ENCODE peak calls at places on chromosomes 6 and 20, in four cellular contexts. G, R, W and M are unnamed samples.

GRCh38 chr20:15446373-15446772 is 1109.0 kb upstream of the FLRT3 start:
- DNase-seq in G (peak; percentile 66), R (peak; percentile 29), W (peak; percentile 46), M (no peak)

GRCh38 chr20:11315506-11315905 is 602.2 kb upstream of the BTBD3 start:
- DNase-seq in G (no peak), R (no peak), W (no peak), M (no peak)

GRCh38 chr6:94651239-94651638 is 926.1 kb upstream of the MANEA start:
- DNase-seq in G (no peak), R (no peak), W (no peak), M (no peak)

GRCh38 chr6:31659649-31660223 is 842 bp downstream of the C6orf47 start:
- DNase-seq in G (no peak), R (no peak), W (no peak), M (no peak)

GRCh38 chr6:137492771-137493217 is 1.4 kb downstream of the OLIG3 start:
- DNase-seq in G (no peak), R (no peak), W (no peak), M (no peak)

GRCh38 chr6:80508885-80509630 is 402.6 kb downstream of the BCKDHB start:
- DNase-seq in G (no peak), R (no peak), W (no peak), M (no peak)

GRCh38 chr6:149334201-149334600 is 16.7 kb downstream of the TAB2 start:
- DNase-seq in G (no peak), R (no peak), W (no peak), M (no peak)

GRCh38 chr20:40251284-40251932 is 437.6 kb downstream of the MAFB start:
- DNase-seq in G (no peak), R (no peak), W (peak; percentile 16), M (peak; percentile 50)

GRCh38 chr20:37336369-37337207 is 9.4 kb upstream of the SRC start:
- DNase-seq in G (no peak), R (peak; percentile 79), W (peak; percentile 75), M (no peak)

GRCh38 chr20:45828589-45828988 is 1.5 kb upstream of the TNNC2 start:
- DNase-seq in G (no peak), R (no peak), W (no peak), M (no peak)

GRCh38 chr20:36886859-36887778 is 11.2 kb downstream of the TLDC2 start:
- DNase-seq in G (peak; percentile 93), R (peak; percentile 89), W (peak; percentile 93), M (peak; percentile 92)

GRCh38 chr6:73364549-73364948 is 2.1 kb downstream of the KHDC3L start:
- DNase-seq in G (no peak), R (no peak), W (no peak), M (no peak)

GRCh38 chr20:8212286-8212685 is 80.2 kb downstream of the PLCB1 start:
- DNase-seq in G (no peak), R (no peak), W (no peak), M (no peak)

GRCh38 chr6:94894300-94894699 is 683.0 kb upstream of the MANEA start:
- DNase-seq in G (no peak), R (no peak), W (no peak), M (no peak)